ENCODE peak calls at places on chromosomes 12 and 14, in four cellular contexts. Y, M, J and B are unnamed samples.

GRCh38 chr12:116969615-116970575 is 59.1 kb downstream of the FBXW8 start:
- DNase-seq in M (no peak), Y (peak; percentile 67), J (no peak), B (no peak)

GRCh38 chr14:99415496-99416281 is 65.0 kb downstream of the SETD3 start:
- DNase-seq in J (peak; percentile 81), M (no peak), Y (peak; percentile 84), B (peak; percentile 61)

GRCh38 chr12:43789941-43790340 is 16.2 kb downstream of the TWF1 start:
- DNase-seq in Y (peak; percentile 91), M (no peak), J (no peak), B (no peak)

GRCh38 chr12:96412431-96412830 is 12.2 kb upstream of the CDK17 start:
- DNase-seq in M (no peak), J (no peak), Y (no peak), B (no peak)

GRCh38 chr14:92877757-92878431 is 45.1 kb upstream of the CHGA start:
- DNase-seq in J (no peak), Y (no peak), M (no peak), B (no peak)

GRCh38 chr12:120853188-120853587 is 51.0 kb downstream of the SPPL3 start:
- DNase-seq in J (no peak), M (no peak), Y (no peak), B (no peak)

GRCh38 chr12:80513211-80513610 is 69.2 kb downstream of the PTPRQ start:
- DNase-seq in M (no peak), J (no peak), Y (no peak), B (no peak)

GRCh38 chr12:131355688-131356245 is 355.1 kb upstream of the SFSWAP start:
- DNase-seq in Y (no peak), M (no peak), J (no peak), B (no peak)